ENCODE peak calls at places on chromosomes 12 and 14, in six cellular contexts. V, P, X, Y, H and I are unnamed samples.

GRCh38 chr12:118058881-118059644 is 1.9 kb downstream of the WSB2 start:
- DNase-seq in V (no peak), P (peak), X (no peak), Y (no peak), H (no peak), I (no peak)

GRCh38 chr12:132559652-132560420 is 50.5 kb downstream of the LRCOL1 start:
- DNase-seq in V (no peak), P (peak), X (no peak), Y (peak), H (no peak), I (no peak)

GRCh38 chr12:9948606-9949286 is 16.6 kb upstream of the CLEC2A start:
- DNase-seq in V (no peak), P (no peak), X (no peak), Y (peak), H (peak), I (no peak)

GRCh38 chr14:99658218-99658617 is 13.3 kb downstream of the HHIPL1 start:
- DNase-seq in V (no peak), P (no peak), X (no peak), Y (no peak), H (no peak), I (no peak)

GRCh38 chr12:13099910-13100609 is 3.4 kb downstream of the GSG1 start:
- DNase-seq in V (no peak), P (no peak), X (no peak), Y (no peak), H (no peak), I (no peak)

GRCh38 chr14:20332386-20332945 is 613 bp downstream of the CCNB1IP1 start:
- DNase-seq in V (no peak), P (peak), X (no peak), Y (no peak), H (peak), I (no peak)

GRCh38 chr12:107057071-107057834 is 36.1 kb downstream of the CRY1 start:
- DNase-seq in V (no peak), P (peak), X (no peak), Y (no peak), H (no peak), I (no peak)

GRCh38 chr12:108995370-108995992 is 25.4 kb downstream of the SVOP start:
- DNase-seq in V (no peak), P (no peak), X (no peak), Y (no peak), H (no peak), I (no peak)